ENCODE peak calls at places on chromosomes 5 and 9, in six cellular contexts. One of them, this sample, is unnamed.

GRCh38 chr5:68279960-68280359 is 64.4 kb downstream of the PIK3R1 start:
- DNase-seq in Caco-2: no peak
- DNase-seq in fibroblast of pulmonary artery: no peak
- DNase-seq in GM12865: peak
- DNase-seq in fibroblast of lung: no peak
- DNase-seq in astrocyte of the spinal cord: no peak
- DNase-seq in this sample: no peak

GRCh38 chr5:151885138-151885908 is 39.3 kb downstream of the GLRA1 start:
- DNase-seq in GM12865: peak
- DNase-seq in fibroblast of lung: no peak
- DNase-seq in fibroblast of pulmonary artery: no peak
- DNase-seq in Caco-2: no peak
- DNase-seq in astrocyte of the spinal cord: no peak
- DNase-seq in this sample: no peak

GRCh38 chr5:177116631-177117373 is 16.8 kb upstream of the NSD1 start:
- DNase-seq in fibroblast of pulmonary artery: peak
- DNase-seq in astrocyte of the spinal cord: peak
- DNase-seq in fibroblast of lung: peak
- DNase-seq in GM12865: peak
- DNase-seq in Caco-2: no peak
- DNase-seq in this sample: peak

GRCh38 chr9:2125909-2126308 is 110.8 kb downstream of the SMARCA2 start:
- DNase-seq in fibroblast of pulmonary artery: peak
- DNase-seq in fibroblast of lung: peak
- DNase-seq in Caco-2: no peak
- DNase-seq in GM12865: peak
- DNase-seq in astrocyte of the spinal cord: no peak
- DNase-seq in this sample: peak

GRCh38 chr9:126491256-126491879 is 122.4 kb upstream of the LMX1B start:
- DNase-seq in fibroblast of lung: peak
- DNase-seq in Caco-2: peak
- DNase-seq in GM12865: peak
- DNase-seq in fibroblast of pulmonary artery: peak
- DNase-seq in astrocyte of the spinal cord: peak
- DNase-seq in this sample: peak

GRCh38 chr5:14683906-14684455 is 19.5 kb downstream of the OTULIN start:
- DNase-seq in GM12865: no peak
- DNase-seq in fibroblast of lung: no peak
- DNase-seq in fibroblast of pulmonary artery: no peak
- DNase-seq in astrocyte of the spinal cord: no peak
- DNase-seq in Caco-2: no peak
- DNase-seq in this sample: no peak

GRCh38 chr9:99813739-99814138 is 7.9 kb upstream of the NR4A3 start:
- DNase-seq in astrocyte of the spinal cord: no peak
- DNase-seq in Caco-2: no peak
- DNase-seq in fibroblast of pulmonary artery: no peak
- DNase-seq in GM12865: no peak
- DNase-seq in fibroblast of lung: no peak
- DNase-seq in this sample: no peak

GRCh38 chr9:123586140-123586735 is 230.2 kb downstream of the CRB2 start:
- DNase-seq in fibroblast of lung: no peak
- DNase-seq in GM12865: no peak
- DNase-seq in astrocyte of the spinal cord: no peak
- DNase-seq in Caco-2: no peak
- DNase-seq in fibroblast of pulmonary artery: no peak
- DNase-seq in this sample: no peak

GRCh38 chr9:132651259-132651658 is 18.5 kb downstream of the DDX31 start:
- DNase-seq in Caco-2: peak
- DNase-seq in fibroblast of lung: peak
- DNase-seq in astrocyte of the spinal cord: peak
- DNase-seq in GM12865: peak
- DNase-seq in fibroblast of pulmonary artery: peak
- DNase-seq in this sample: no peak

GRCh38 chr9:116646661-116647514 is 40.2 kb upstream of the TRIM32 start:
- DNase-seq in fibroblast of lung: peak
- DNase-seq in Caco-2: peak
- DNase-seq in astrocyte of the spinal cord: peak
- DNase-seq in fibroblast of pulmonary artery: peak
- DNase-seq in GM12865: peak
- DNase-seq in this sample: peak

GRCh38 chr5:27472000-27472763 is 433.8 kb upstream of the CDH9 start:
- DNase-seq in Caco-2: peak
- DNase-seq in astrocyte of the spinal cord: peak
- DNase-seq in fibroblast of lung: peak
- DNase-seq in GM12865: peak
- DNase-seq in fibroblast of pulmonary artery: peak
- DNase-seq in this sample: peak

GRCh38 chr5:93163010-93163663 is 417.9 kb downstream of the NR2F1-AS1 start:
- DNase-seq in fibroblast of pulmonary artery: peak
- DNase-seq in fibroblast of lung: peak
- DNase-seq in Caco-2: no peak
- DNase-seq in GM12865: no peak
- DNase-seq in astrocyte of the spinal cord: peak
- DNase-seq in this sample: no peak

GRCh38 chr5:113329981-113330380 is 104.8 kb downstream of the TSSK1B start:
- DNase-seq in Caco-2: no peak
- DNase-seq in fibroblast of lung: no peak
- DNase-seq in astrocyte of the spinal cord: no peak
- DNase-seq in fibroblast of pulmonary artery: no peak
- DNase-seq in GM12865: no peak
- DNase-seq in this sample: no peak

GRCh38 chr5:2752059-2752874 is 790 bp upstream of the IRX2 start:
- DNase-seq in astrocyte of the spinal cord: peak
- DNase-seq in GM12865: no peak
- DNase-seq in Caco-2: peak
- DNase-seq in fibroblast of pulmonary artery: no peak
- DNase-seq in fibroblast of lung: no peak
- DNase-seq in this sample: no peak

GRCh38 chr9:120236596-120236995 is 343.4 kb downstream of the CDK5RAP2 start:
- DNase-seq in fibroblast of lung: no peak
- DNase-seq in Caco-2: no peak
- DNase-seq in GM12865: no peak
- DNase-seq in astrocyte of the spinal cord: no peak
- DNase-seq in fibroblast of pulmonary artery: no peak
- DNase-seq in this sample: no peak

GRCh38 chr5:54171645-54172384 is 138.6 kb downstream of the ARL15 start:
- DNase-seq in Caco-2: no peak
- DNase-seq in fibroblast of lung: peak
- DNase-seq in fibroblast of pulmonary artery: peak
- DNase-seq in astrocyte of the spinal cord: peak
- DNase-seq in GM12865: no peak
- DNase-seq in this sample: peak

GRCh38 chr5:179152144-179152895 is 92.1 kb downstream of the ZNF354C start:
- DNase-seq in Caco-2: no peak
- DNase-seq in fibroblast of pulmonary artery: no peak
- DNase-seq in fibroblast of lung: no peak
- DNase-seq in GM12865: no peak
- DNase-seq in astrocyte of the spinal cord: no peak
- DNase-seq in this sample: no peak

GRCh38 chr5:150133581-150134197 is 22.0 kb downstream of the PDGFRB start:
- DNase-seq in fibroblast of lung: no peak
- DNase-seq in astrocyte of the spinal cord: no peak
- DNase-seq in GM12865: no peak
- DNase-seq in fibroblast of pulmonary artery: no peak
- DNase-seq in Caco-2: no peak
- DNase-seq in this sample: no peak

GRCh38 chr5:31809037-31809910 is 170.3 kb downstream of the PDZD2 start:
- DNase-seq in fibroblast of pulmonary artery: peak
- DNase-seq in GM12865: peak
- DNase-seq in fibroblast of lung: peak
- DNase-seq in Caco-2: peak
- DNase-seq in astrocyte of the spinal cord: peak
- DNase-seq in this sample: peak

DNA sequence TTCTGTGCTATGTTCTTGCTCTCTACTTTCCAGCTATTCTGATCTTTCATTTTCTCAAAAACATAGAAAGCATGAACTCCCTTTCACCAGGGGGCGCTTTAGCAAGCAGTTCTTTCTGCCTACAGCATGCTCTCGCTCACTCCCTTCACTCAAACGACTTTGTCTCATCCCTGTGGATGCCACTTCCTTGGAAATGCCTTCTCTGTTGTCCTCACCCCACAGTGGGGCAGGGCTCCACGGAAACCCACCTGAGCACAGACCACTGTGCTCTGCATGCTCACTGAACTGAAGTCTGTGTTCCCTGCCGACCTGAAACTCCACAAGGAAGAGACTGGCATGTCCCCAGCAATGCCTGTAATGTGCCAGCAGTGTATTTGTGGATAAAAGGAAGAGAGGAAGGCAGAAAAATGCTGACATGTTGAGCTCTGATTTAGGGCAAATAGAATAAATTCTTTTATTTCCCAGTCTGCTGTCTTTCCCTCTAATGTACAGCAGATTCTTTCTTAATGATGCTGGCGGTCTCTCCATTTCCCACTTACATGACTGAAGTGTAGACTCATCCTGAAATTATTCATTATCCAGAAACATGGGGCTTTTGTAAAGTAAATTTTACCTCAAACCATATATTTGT is 4.9 kb upstream of the ROR2 start:
- DNase-seq in astrocyte of the spinal cord: peak
- DNase-seq in fibroblast of lung: peak
- DNase-seq in Caco-2: peak
- DNase-seq in fibroblast of pulmonary artery: peak
- DNase-seq in GM12865: peak
- DNase-seq in this sample: peak
- TF ChIP-seq CTCF in astrocyte of the spinal cord: peak
- TF ChIP-seq CTCF in fibroblast of lung: peak
- TF ChIP-seq CTCF in Caco-2: peak
- TF ChIP-seq CTCF in fibroblast of pulmonary artery: peak
- TF ChIP-seq CTCF in GM12865: peak
- TF ChIP-seq CTCF in this sample: peak

DNA sequence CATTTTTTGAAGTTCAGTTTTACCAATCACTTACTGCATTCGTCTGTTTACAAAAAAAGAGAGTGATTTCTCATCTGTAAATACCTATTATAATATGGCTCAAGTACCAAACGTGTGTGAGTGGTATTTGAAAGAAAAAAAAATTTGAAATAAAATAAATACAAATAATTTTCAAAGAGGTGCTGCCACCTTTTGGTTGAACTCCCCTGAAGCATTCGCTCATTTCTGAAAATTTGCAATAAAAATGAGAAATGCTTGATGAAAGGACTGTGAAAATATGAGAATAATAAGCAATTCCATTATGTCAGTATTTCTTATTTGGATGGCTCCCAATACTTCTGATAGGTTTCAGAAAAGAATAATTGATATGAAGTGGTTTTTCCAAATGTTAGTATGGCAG is 409.9 kb downstream of the CTNND2 start:
- DNase-seq in astrocyte of the spinal cord: peak
- DNase-seq in GM12865: no peak
- DNase-seq in fibroblast of pulmonary artery: peak
- DNase-seq in fibroblast of lung: peak
- DNase-seq in Caco-2: no peak
- DNase-seq in this sample: no peak
- TF ChIP-seq CTCF in astrocyte of the spinal cord: peak
- TF ChIP-seq CTCF in GM12865: peak
- TF ChIP-seq CTCF in fibroblast of pulmonary artery: peak
- TF ChIP-seq CTCF in fibroblast of lung: peak
- TF ChIP-seq CTCF in Caco-2: peak
- TF ChIP-seq CTCF in this sample: no peak

GRCh38 chr9:93536167-93536566 is 40.2 kb upstream of the PHF2 start:
- DNase-seq in Caco-2: no peak
- DNase-seq in fibroblast of pulmonary artery: no peak
- DNase-seq in fibroblast of lung: no peak
- DNase-seq in astrocyte of the spinal cord: no peak
- DNase-seq in GM12865: no peak
- DNase-seq in this sample: no peak

GRCh38 chr9:93540305-93540704 is 36.1 kb upstream of the PHF2 start:
- DNase-seq in fibroblast of pulmonary artery: no peak
- DNase-seq in GM12865: no peak
- DNase-seq in Caco-2: no peak
- DNase-seq in fibroblast of lung: no peak
- DNase-seq in astrocyte of the spinal cord: no peak
- DNase-seq in this sample: no peak

GRCh38 chr9:93541005-93541404 is 35.4 kb upstream of the PHF2 start:
- DNase-seq in fibroblast of lung: no peak
- DNase-seq in fibroblast of pulmonary artery: no peak
- DNase-seq in GM12865: no peak
- DNase-seq in astrocyte of the spinal cord: no peak
- DNase-seq in Caco-2: no peak
- DNase-seq in this sample: no peak

GRCh38 chr9:93533863-93534262 is 42.5 kb upstream of the PHF2 start:
- DNase-seq in astrocyte of the spinal cord: no peak
- DNase-seq in fibroblast of lung: no peak
- DNase-seq in Caco-2: no peak
- DNase-seq in fibroblast of pulmonary artery: no peak
- DNase-seq in GM12865: no peak
- DNase-seq in this sample: no peak

DNA sequence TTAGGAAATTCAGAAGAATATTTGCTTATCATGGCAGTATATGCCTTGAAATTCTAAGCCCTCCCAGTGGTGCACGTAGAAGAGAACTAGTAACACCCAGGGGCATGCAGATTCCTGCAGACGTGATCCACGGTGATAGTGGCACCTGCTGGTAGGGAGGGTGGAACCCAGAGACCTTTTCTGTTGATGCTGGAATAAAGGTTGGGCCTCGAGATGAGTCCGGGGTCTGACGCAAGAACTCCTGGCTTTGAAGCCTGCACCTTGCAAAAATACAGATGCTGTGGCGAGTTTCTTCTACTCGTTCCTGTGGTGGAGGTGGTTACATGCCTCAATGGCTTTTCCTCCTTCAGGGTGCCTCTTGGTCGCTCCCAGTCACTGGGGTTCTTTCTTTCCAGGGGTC is 39.5 kb upstream of the PHF2 start:
- DNase-seq in GM12865: no peak
- DNase-seq in fibroblast of lung: no peak
- DNase-seq in fibroblast of pulmonary artery: no peak
- DNase-seq in astrocyte of the spinal cord: no peak
- DNase-seq in Caco-2: peak
- DNase-seq in this sample: no peak
- TF ChIP-seq CTCF in GM12865: no peak
- TF ChIP-seq CTCF in fibroblast of lung: no peak
- TF ChIP-seq CTCF in fibroblast of pulmonary artery: no peak
- TF ChIP-seq CTCF in astrocyte of the spinal cord: no peak
- TF ChIP-seq CTCF in Caco-2: no peak
- TF ChIP-seq CTCF in this sample: no peak

DNA sequence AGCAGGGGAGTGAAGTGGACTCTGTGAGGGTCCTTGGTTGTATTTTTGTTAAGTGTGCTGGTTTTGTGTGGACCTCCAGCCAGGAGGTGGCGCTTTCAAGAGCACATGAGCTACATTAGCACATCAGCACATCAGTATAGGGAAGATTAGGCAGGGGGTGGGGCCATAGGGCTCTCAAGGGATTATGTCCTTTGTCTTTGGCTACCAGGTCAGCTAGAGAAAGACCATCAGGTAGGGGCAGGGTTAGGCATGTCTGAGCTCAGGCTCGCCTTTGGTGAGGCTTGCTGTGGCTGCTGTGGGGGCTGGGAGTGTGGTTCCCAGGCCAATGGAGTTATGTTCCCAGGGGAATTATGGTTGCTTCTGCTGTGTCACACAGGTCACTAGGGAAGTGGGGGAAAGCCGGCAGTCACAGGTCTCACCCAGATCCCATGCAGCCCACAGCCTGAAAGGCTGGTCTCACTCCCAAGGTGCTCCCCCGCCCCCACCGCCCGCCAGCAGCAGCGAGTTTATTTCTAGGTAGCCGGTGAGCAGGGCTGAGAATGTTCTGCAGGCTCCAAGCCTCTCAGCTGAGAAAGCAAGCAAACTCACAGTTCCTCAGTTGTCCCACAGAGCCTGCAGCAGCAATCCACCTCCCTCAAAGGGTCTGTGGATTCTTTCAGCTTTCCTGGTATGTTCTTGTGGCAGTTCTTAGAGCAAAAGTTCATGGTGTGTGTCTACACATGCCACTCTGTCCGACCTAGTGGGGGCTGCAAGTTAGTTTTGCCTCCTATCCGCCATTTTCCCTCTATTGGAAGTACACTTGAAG is 13.7 kb downstream of the OR1J1 start:
- DNase-seq in GM12865: peak
- DNase-seq in Caco-2: peak
- DNase-seq in fibroblast of lung: no peak
- DNase-seq in fibroblast of pulmonary artery: no peak
- DNase-seq in astrocyte of the spinal cord: no peak
- DNase-seq in this sample: peak
- TF ChIP-seq CTCF in GM12865: peak
- TF ChIP-seq CTCF in Caco-2: no peak
- TF ChIP-seq CTCF in fibroblast of lung: no peak
- TF ChIP-seq CTCF in fibroblast of pulmonary artery: peak
- TF ChIP-seq CTCF in astrocyte of the spinal cord: peak
- TF ChIP-seq CTCF in this sample: peak

This sample was measured in GM20000.